ENCODE peak calls at places on chromosome 22, in seven cellular contexts. H is RWPE2; V is effector CD4-positive, alpha-beta T cell; J is nucleus accumbens; K is Ammon's horn; I is stimulated activated CD4-positive, alpha-beta T cell treated with anti-CD3 and anti-CD28 coated beads, Interleukin-1b, Interleukin-23, amount 100 ng/mL, for 24 hours; A is stimulated activated CD8-positive, alpha-beta memory T cell treated with anti-CD3 and anti-CD28 coated beads, Interleukin-2, amount 100 ng/mL, for 1 hour. B is an unnamed sample.

GRCh38 chr22:22687638-22688500 is 43.5 kb downstream of the GGTLC2 start:
- DNase-seq in H (no peak), V (no peak), J (no peak), K (peak; percentile 74), I (no peak), A (no peak), B (peak; percentile 84)

GRCh38 chr22:42805016-42805997 is 51.8 kb downstream of the ARFGAP3 start:
- DNase-seq in H (peak; percentile 46), V (no peak), J (peak; percentile 20), K (peak; percentile 69), I (no peak), A (no peak), B (peak; percentile 50)

GRCh38 chr22:24419480-24419860 is 7.9 kb upstream of the ADORA2A start:
- DNase-seq in H (no peak), V (no peak), J (no peak), K (no peak), I (no peak), A (no peak), B (no peak)

GRCh38 chr22:47114813-47115517 is 352.5 kb downstream of the TBC1D22A start:
- DNase-seq in H (no peak), V (no peak), J (no peak), K (no peak), I (no peak), A (no peak), B (no peak)

GRCh38 chr22:27192135-27192900 is 534.9 kb downstream of the MIAT start:
- DNase-seq in H (no peak), V (no peak), J (no peak), K (no peak), I (no peak), A (no peak), B (no peak)

GRCh38 chr22:17952273-17952801 is 72.0 kb downstream of the MICAL3 start:
- DNase-seq in H (no peak), V (no peak), J (no peak), K (no peak), I (no peak), A (no peak), B (peak; percentile 78)

GRCh38 chr22:38412435-38413084 is 42.4 kb downstream of the KCNJ4 start:
- DNase-seq in H (peak; percentile 41), V (peak; percentile 24), J (no peak), K (no peak), I (peak; percentile 13), A (no peak), B (no peak)

GRCh38 chr22:41367039-41367679 is 14.6 kb upstream of the TEF start:
- DNase-seq in H (peak; percentile 90), V (no peak), J (peak; percentile 96), K (peak; percentile 99), I (no peak), A (no peak), B (peak; percentile 95)

GRCh38 chr22:28381427-28382167 is 298.0 kb downstream of the TTC28 start:
- DNase-seq in H (no peak), V (no peak), J (no peak), K (no peak), I (no peak), A (no peak), B (no peak)

GRCh38 chr22:49366437-49366836 is 461.2 kb downstream of the BRD1 start:
- DNase-seq in H (no peak), V (no peak), J (no peak), K (no peak), I (no peak), A (no peak), B (no peak)

GRCh38 chr22:37410174-37411055 is 16.9 kb downstream of the ELFN2 start:
- DNase-seq in H (no peak), V (no peak), J (no peak), K (no peak), I (no peak), A (no peak), B (no peak)

GRCh38 chr22:17091851-17092250 is 7.1 kb downstream of the IL17RA start:
- DNase-seq in H (no peak), V (no peak), J (no peak), K (no peak), I (no peak), A (no peak), B (no peak)

GRCh38 chr22:29207562-29208501 is 2.1 kb downstream of the EMID1 start:
- DNase-seq in H (peak; percentile 39), V (no peak), J (no peak), K (no peak), I (no peak), A (no peak), B (no peak)

GRCh38 chr22:39508393-39508792 is 6.3 kb downstream of the MIEF1 start:
- DNase-seq in H (no peak), V (no peak), J (no peak), K (no peak), I (no peak), A (no peak), B (no peak)

GRCh38 chr22:29268511-29269229 is 602 bp downstream of the EWSR1 start:
- DNase-seq in H (no peak), V (peak; percentile 22), J (peak; percentile 72), K (peak; percentile 66), I (no peak), A (no peak), B (peak; percentile 66)

GRCh38 chr22:35838849-35839646 is 121.4 kb downstream of the APOL5 start:
- DNase-seq in H (no peak), V (no peak), J (no peak), K (peak; percentile 54), I (no peak), A (no peak), B (peak; percentile 95)

GRCh38 chr22:23565288-23565941 is 14.7 kb downstream of the IGLL1 start:
- DNase-seq in H (no peak), V (no peak), J (no peak), K (no peak), I (no peak), A (no peak), B (no peak)

GRCh38 chr22:35611891-35612576 is 5.1 kb downstream of the MB start:
- DNase-seq in H (no peak), V (no peak), J (no peak), K (no peak), I (no peak), A (no peak), B (no peak)

GRCh38 chr22:48464246-48464645 is 1363.4 kb downstream of the BRD1 start:
- DNase-seq in H (no peak), V (no peak), J (no peak), K (no peak), I (no peak), A (no peak), B (no peak)

GRCh38 chr22:50199836-50200332 is 927 bp upstream of the SELENOO start:
- DNase-seq in H (no peak), V (no peak), J (no peak), K (no peak), I (no peak), A (no peak), B (no peak)

GRCh38 chr22:43883012-43883661 is 8.7 kb downstream of the PNPLA5 start:
- DNase-seq in H (no peak), V (peak; percentile 33), J (no peak), K (peak; percentile 25), I (peak; percentile 30), A (no peak), B (peak; percentile 45)

GRCh38 chr22:31140746-31141145 is 438 bp upstream of the PLA2G3 start:
- DNase-seq in H (no peak), V (no peak), J (no peak), K (no peak), I (no peak), A (no peak), B (no peak)

GRCh38 chr22:23556026-23556620 is 24.0 kb downstream of the IGLL1 start:
- DNase-seq in H (no peak), V (no peak), J (no peak), K (no peak), I (no peak), A (no peak), B (no peak)

GRCh38 chr22:39282642-39283311 is 36.6 kb downstream of the RPL3 start:
- DNase-seq in H (no peak), V (no peak), J (no peak), K (no peak), I (no peak), A (no peak), B (no peak)

GRCh38 chr22:28742562-28742962 is 723 bp downstream of the HSCB start:
- DNase-seq in H (no peak), V (no peak), J (no peak), K (no peak), I (no peak), A (no peak), B (no peak)

GRCh38 chr22:19884954-19885751 is 30.5 kb upstream of the GNB1L start:
- DNase-seq in H (peak; percentile 52), V (no peak), J (no peak), K (no peak), I (no peak), A (no peak), B (no peak)

GRCh38 chr22:49004484-49005399 is 822.9 kb downstream of the BRD1 start:
- DNase-seq in H (no peak), V (no peak), J (no peak), K (no peak), I (no peak), A (no peak), B (no peak)

GRCh38 chr22:38413085-38414008 is 41.7 kb downstream of the KCNJ4 start:
- DNase-seq in H (peak; percentile 60), V (no peak), J (no peak), K (no peak), I (no peak), A (no peak), B (no peak)